ENCODE peak calls at places on chromosome 15, in eight cellular contexts. One of them, this sample, is unnamed.

GRCh38 chr15:51144021-51144532 is 49.4 kb upstream of the TNFAIP8L3 start:
- DNase-seq in WTC11: no peak
- DNase-seq in choroid plexus epithelial cell: peak
- DNase-seq in brain microvascular endothelial cell: peak
- DNase-seq in neural progenitor cell: no peak
- DNase-seq in tibial nerve: no peak
- DNase-seq in endothelial cell: no peak
- DNase-seq in body of pancreas: no peak
- DNase-seq in this sample: no peak

GRCh38 chr15:56821721-56822425 is 88.6 kb upstream of the ZNF280D start:
- DNase-seq in WTC11: peak
- DNase-seq in choroid plexus epithelial cell: peak
- DNase-seq in brain microvascular endothelial cell: peak
- DNase-seq in neural progenitor cell: peak
- DNase-seq in tibial nerve: no peak
- DNase-seq in endothelial cell: peak
- DNase-seq in body of pancreas: peak
- DNase-seq in this sample: peak

GRCh38 chr15:68733666-68734065 is 87.0 kb downstream of the ANP32A start:
- DNase-seq in WTC11: no peak
- DNase-seq in choroid plexus epithelial cell: no peak
- DNase-seq in brain microvascular endothelial cell: no peak
- DNase-seq in neural progenitor cell: no peak
- DNase-seq in tibial nerve: no peak
- DNase-seq in endothelial cell: no peak
- DNase-seq in body of pancreas: no peak
- DNase-seq in this sample: no peak

GRCh38 chr15:49225572-49226281 is 55.7 kb downstream of the GALK2 start:
- DNase-seq in WTC11: peak
- DNase-seq in choroid plexus epithelial cell: peak
- DNase-seq in brain microvascular endothelial cell: peak
- DNase-seq in neural progenitor cell: peak
- DNase-seq in tibial nerve: no peak
- DNase-seq in endothelial cell: peak
- DNase-seq in body of pancreas: no peak
- DNase-seq in this sample: no peak

GRCh38 chr15:41104234-41104633 is 11.8 kb downstream of the INO80 start:
- DNase-seq in WTC11: no peak
- DNase-seq in choroid plexus epithelial cell: peak
- DNase-seq in brain microvascular endothelial cell: peak
- DNase-seq in neural progenitor cell: no peak
- DNase-seq in tibial nerve: no peak
- DNase-seq in endothelial cell: no peak
- DNase-seq in body of pancreas: no peak
- DNase-seq in this sample: no peak

GRCh38 chr15:48856947-48857346 is 21.0 kb upstream of the EID1 start:
- DNase-seq in WTC11: peak
- DNase-seq in choroid plexus epithelial cell: peak
- DNase-seq in brain microvascular endothelial cell: peak
- DNase-seq in neural progenitor cell: peak
- DNase-seq in tibial nerve: no peak
- DNase-seq in endothelial cell: no peak
- DNase-seq in body of pancreas: no peak
- DNase-seq in this sample: no peak

GRCh38 chr15:64783796-64784195 is 8.4 kb upstream of the RBPMS2 start:
- DNase-seq in WTC11: no peak
- DNase-seq in choroid plexus epithelial cell: no peak
- DNase-seq in brain microvascular endothelial cell: no peak
- DNase-seq in neural progenitor cell: no peak
- DNase-seq in tibial nerve: no peak
- DNase-seq in endothelial cell: no peak
- DNase-seq in body of pancreas: no peak
- DNase-seq in this sample: no peak

GRCh38 chr15:93852761-93853160 is 378.6 kb upstream of the MCTP2 start:
- DNase-seq in WTC11: no peak
- DNase-seq in choroid plexus epithelial cell: no peak
- DNase-seq in brain microvascular endothelial cell: no peak
- DNase-seq in neural progenitor cell: no peak
- DNase-seq in tibial nerve: no peak
- DNase-seq in endothelial cell: no peak
- DNase-seq in body of pancreas: no peak
- DNase-seq in this sample: no peak

GRCh38 chr15:94324835-94325767 is 93.7 kb downstream of the MCTP2 start:
- DNase-seq in WTC11: no peak
- DNase-seq in choroid plexus epithelial cell: no peak
- DNase-seq in brain microvascular endothelial cell: no peak
- DNase-seq in neural progenitor cell: no peak
- DNase-seq in tibial nerve: no peak
- DNase-seq in endothelial cell: no peak
- DNase-seq in body of pancreas: no peak
- DNase-seq in this sample: no peak

GRCh38 chr15:81540909-81541308 is 166.9 kb upstream of the TMC3 start:
- DNase-seq in WTC11: no peak
- DNase-seq in choroid plexus epithelial cell: no peak
- DNase-seq in brain microvascular endothelial cell: no peak
- DNase-seq in neural progenitor cell: no peak
- DNase-seq in tibial nerve: no peak
- DNase-seq in endothelial cell: no peak
- DNase-seq in body of pancreas: no peak
- DNase-seq in this sample: no peak

GRCh38 chr15:68354923-68355322 is 77.0 kb downstream of the ITGA11 start:
- DNase-seq in WTC11: no peak
- DNase-seq in choroid plexus epithelial cell: peak
- DNase-seq in brain microvascular endothelial cell: peak
- DNase-seq in neural progenitor cell: no peak
- DNase-seq in tibial nerve: no peak
- DNase-seq in endothelial cell: no peak
- DNase-seq in body of pancreas: no peak
- DNase-seq in this sample: no peak

GRCh38 chr15:59622289-59622688 is 10.7 kb downstream of the GCNT3 start:
- DNase-seq in WTC11: peak
- DNase-seq in choroid plexus epithelial cell: peak
- DNase-seq in brain microvascular endothelial cell: peak
- DNase-seq in neural progenitor cell: peak
- DNase-seq in tibial nerve: no peak
- DNase-seq in endothelial cell: peak
- DNase-seq in body of pancreas: peak
- DNase-seq in this sample: no peak

GRCh38 chr15:63369296-63369695 is 12.3 kb downstream of the CA12 start:
- DNase-seq in WTC11: peak
- DNase-seq in choroid plexus epithelial cell: no peak
- DNase-seq in brain microvascular endothelial cell: no peak
- DNase-seq in neural progenitor cell: no peak
- DNase-seq in tibial nerve: no peak
- DNase-seq in endothelial cell: no peak
- DNase-seq in body of pancreas: no peak
- DNase-seq in this sample: no peak

GRCh38 chr15:40421246-40422157 is 15.9 kb downstream of the IVD start:
- DNase-seq in WTC11: peak
- DNase-seq in choroid plexus epithelial cell: peak
- DNase-seq in brain microvascular endothelial cell: peak
- DNase-seq in neural progenitor cell: peak
- DNase-seq in tibial nerve: peak
- DNase-seq in endothelial cell: peak
- DNase-seq in body of pancreas: peak
- DNase-seq in this sample: peak

GRCh38 chr15:70023769-70024491 is 73.8 kb downstream of the TLE3 start:
- DNase-seq in WTC11: no peak
- DNase-seq in choroid plexus epithelial cell: peak
- DNase-seq in brain microvascular endothelial cell: peak
- DNase-seq in neural progenitor cell: no peak
- DNase-seq in tibial nerve: peak
- DNase-seq in endothelial cell: no peak
- DNase-seq in body of pancreas: peak
- DNase-seq in this sample: no peak

GRCh38 chr15:26132786-26133185 is 269.7 kb upstream of the ATP10A start:
- DNase-seq in WTC11: no peak
- DNase-seq in choroid plexus epithelial cell: peak
- DNase-seq in brain microvascular endothelial cell: no peak
- DNase-seq in neural progenitor cell: peak
- DNase-seq in tibial nerve: no peak
- DNase-seq in endothelial cell: no peak
- DNase-seq in body of pancreas: no peak
- DNase-seq in this sample: no peak

GRCh38 chr15:55084673-55085072 is 112.1 kb downstream of the RSL24D1 start:
- DNase-seq in WTC11: no peak
- DNase-seq in choroid plexus epithelial cell: no peak
- DNase-seq in brain microvascular endothelial cell: no peak
- DNase-seq in neural progenitor cell: no peak
- DNase-seq in tibial nerve: no peak
- DNase-seq in endothelial cell: no peak
- DNase-seq in body of pancreas: no peak
- DNase-seq in this sample: no peak

GRCh38 chr15:29222129-29222853 is 47.3 kb downstream of the NSMCE3 start:
- DNase-seq in WTC11: no peak
- DNase-seq in choroid plexus epithelial cell: no peak
- DNase-seq in brain microvascular endothelial cell: no peak
- DNase-seq in neural progenitor cell: no peak
- DNase-seq in tibial nerve: no peak
- DNase-seq in endothelial cell: no peak
- DNase-seq in body of pancreas: no peak
- DNase-seq in this sample: no peak

GRCh38 chr15:43285609-43286037 is 18.9 kb upstream of the TGM5 start:
- DNase-seq in WTC11: peak
- DNase-seq in choroid plexus epithelial cell: peak
- DNase-seq in brain microvascular endothelial cell: peak
- DNase-seq in neural progenitor cell: peak
- DNase-seq in tibial nerve: no peak
- DNase-seq in endothelial cell: peak
- DNase-seq in body of pancreas: peak
- DNase-seq in this sample: no peak

GRCh38 chr15:73345658-73346057 is 23.1 kb downstream of the HCN4 start:
- DNase-seq in WTC11: no peak
- DNase-seq in choroid plexus epithelial cell: no peak
- DNase-seq in brain microvascular endothelial cell: no peak
- DNase-seq in neural progenitor cell: no peak
- DNase-seq in tibial nerve: no peak
- DNase-seq in endothelial cell: no peak
- DNase-seq in body of pancreas: no peak
- DNase-seq in this sample: no peak

GRCh38 chr15:100350434-100351226 is 8.9 kb upstream of the ADAMTS17 start:
- DNase-seq in WTC11: no peak
- DNase-seq in choroid plexus epithelial cell: peak
- DNase-seq in brain microvascular endothelial cell: peak
- DNase-seq in neural progenitor cell: no peak
- DNase-seq in tibial nerve: no peak
- DNase-seq in endothelial cell: no peak
- DNase-seq in body of pancreas: peak
- DNase-seq in this sample: no peak

GRCh38 chr15:50256188-50257041 is 9.1 kb downstream of the HDC start:
- DNase-seq in WTC11: no peak
- DNase-seq in choroid plexus epithelial cell: peak
- DNase-seq in brain microvascular endothelial cell: peak
- DNase-seq in neural progenitor cell: no peak
- DNase-seq in tibial nerve: no peak
- DNase-seq in endothelial cell: no peak
- DNase-seq in body of pancreas: no peak
- DNase-seq in this sample: no peak

GRCh38 chr15:85094685-85095084 is 113.0 kb downstream of the PDE8A start:
- DNase-seq in WTC11: no peak
- DNase-seq in choroid plexus epithelial cell: peak
- DNase-seq in brain microvascular endothelial cell: peak
- DNase-seq in neural progenitor cell: no peak
- DNase-seq in tibial nerve: no peak
- DNase-seq in endothelial cell: no peak
- DNase-seq in body of pancreas: no peak
- DNase-seq in this sample: no peak

GRCh38 chr15:53130943-53131342 is 340.8 kb upstream of the ONECUT1 start:
- DNase-seq in WTC11: no peak
- DNase-seq in choroid plexus epithelial cell: no peak
- DNase-seq in brain microvascular endothelial cell: no peak
- DNase-seq in neural progenitor cell: peak
- DNase-seq in tibial nerve: no peak
- DNase-seq in endothelial cell: no peak
- DNase-seq in body of pancreas: no peak
- DNase-seq in this sample: no peak
- TF ChIP-seq CTCF in WTC11: no peak
- TF ChIP-seq CTCF in choroid plexus epithelial cell: no peak
- TF ChIP-seq CTCF in brain microvascular endothelial cell: no peak
- TF ChIP-seq CTCF in neural progenitor cell: no peak
- TF ChIP-seq CTCF in tibial nerve: no peak
- TF ChIP-seq CTCF in endothelial cell: no peak
- TF ChIP-seq CTCF in body of pancreas: no peak
- TF ChIP-seq CTCF in this sample: no peak

GRCh38 chr15:92079047-92079446 is 225.5 kb downstream of the SLCO3A1 start:
- DNase-seq in WTC11: peak
- DNase-seq in choroid plexus epithelial cell: no peak
- DNase-seq in brain microvascular endothelial cell: no peak
- DNase-seq in neural progenitor cell: peak
- DNase-seq in tibial nerve: no peak
- DNase-seq in endothelial cell: no peak
- DNase-seq in body of pancreas: no peak
- DNase-seq in this sample: no peak
- TF ChIP-seq CTCF in WTC11: peak
- TF ChIP-seq CTCF in choroid plexus epithelial cell: peak
- TF ChIP-seq CTCF in brain microvascular endothelial cell: peak
- TF ChIP-seq CTCF in neural progenitor cell: peak
- TF ChIP-seq CTCF in tibial nerve: peak
- TF ChIP-seq CTCF in endothelial cell: peak
- TF ChIP-seq CTCF in body of pancreas: no peak
- TF ChIP-seq CTCF in this sample: peak

GRCh38 chr15:89809093-89809786 is 5.4 kb downstream of the ANPEP start:
- DNase-seq in WTC11: no peak
- DNase-seq in choroid plexus epithelial cell: peak
- DNase-seq in brain microvascular endothelial cell: no peak
- DNase-seq in neural progenitor cell: peak
- DNase-seq in tibial nerve: no peak
- DNase-seq in endothelial cell: no peak
- DNase-seq in body of pancreas: peak
- DNase-seq in this sample: no peak
- TF ChIP-seq CTCF in WTC11: no peak
- TF ChIP-seq CTCF in choroid plexus epithelial cell: no peak
- TF ChIP-seq CTCF in brain microvascular endothelial cell: no peak
- TF ChIP-seq CTCF in neural progenitor cell: no peak
- TF ChIP-seq CTCF in tibial nerve: no peak
- TF ChIP-seq CTCF in endothelial cell: no peak
- TF ChIP-seq CTCF in body of pancreas: no peak
- TF ChIP-seq CTCF in this sample: no peak

GRCh38 chr15:76328962-76329361 is 7.6 kb upstream of the ISL2 start:
- DNase-seq in WTC11: no peak
- DNase-seq in choroid plexus epithelial cell: no peak
- DNase-seq in brain microvascular endothelial cell: no peak
- DNase-seq in neural progenitor cell: no peak
- DNase-seq in tibial nerve: no peak
- DNase-seq in endothelial cell: no peak
- DNase-seq in body of pancreas: no peak
- DNase-seq in this sample: no peak

GRCh38 chr15:76328106-76328696 is 8.4 kb upstream of the ISL2 start:
- DNase-seq in WTC11: no peak
- DNase-seq in choroid plexus epithelial cell: no peak
- DNase-seq in brain microvascular endothelial cell: no peak
- DNase-seq in neural progenitor cell: no peak
- DNase-seq in tibial nerve: no peak
- DNase-seq in endothelial cell: no peak
- DNase-seq in body of pancreas: no peak
- DNase-seq in this sample: no peak

GRCh38 chr15:76332796-76333195 is 3.8 kb upstream of the ISL2 start:
- DNase-seq in WTC11: no peak
- DNase-seq in choroid plexus epithelial cell: no peak
- DNase-seq in brain microvascular endothelial cell: no peak
- DNase-seq in neural progenitor cell: no peak
- DNase-seq in tibial nerve: no peak
- DNase-seq in endothelial cell: no peak
- DNase-seq in body of pancreas: no peak
- DNase-seq in this sample: no peak

GRCh38 chr15:76327191-76328105 is 9.1 kb upstream of the ISL2 start:
- DNase-seq in WTC11: no peak
- DNase-seq in choroid plexus epithelial cell: no peak
- DNase-seq in brain microvascular endothelial cell: no peak
- DNase-seq in neural progenitor cell: no peak
- DNase-seq in tibial nerve: no peak
- DNase-seq in endothelial cell: no peak
- DNase-seq in body of pancreas: no peak
- DNase-seq in this sample: no peak

GRCh38 chr15:76330281-76330680 is 6.3 kb upstream of the ISL2 start:
- DNase-seq in WTC11: peak
- DNase-seq in choroid plexus epithelial cell: peak
- DNase-seq in brain microvascular endothelial cell: no peak
- DNase-seq in neural progenitor cell: peak
- DNase-seq in tibial nerve: no peak
- DNase-seq in endothelial cell: no peak
- DNase-seq in body of pancreas: peak
- DNase-seq in this sample: no peak
- TF ChIP-seq CTCF in WTC11: peak
- TF ChIP-seq CTCF in choroid plexus epithelial cell: peak
- TF ChIP-seq CTCF in brain microvascular endothelial cell: peak
- TF ChIP-seq CTCF in neural progenitor cell: peak
- TF ChIP-seq CTCF in tibial nerve: peak
- TF ChIP-seq CTCF in endothelial cell: no peak
- TF ChIP-seq CTCF in body of pancreas: peak
- TF ChIP-seq CTCF in this sample: no peak